ENCODE peak calls at places on chromosome 4, in nine cellular contexts. U is sigmoid colon, G is ovary, F is testis, I is heart left ventricle, J is IMR-90, M is A549, B is HCT116, V is body of pancreas. P is an unnamed sample.

GRCh38 chr4:54099287-54099958 is 540 bp upstream of the GSX2 start:
- DNase-seq in U (no peak), G (no peak), F (no peak), I (no peak), J (no peak), M (no peak), B (no peak), V (no peak), P (no peak)

GRCh38 chr4:4687935-4688727 is 146.3 kb upstream of the STX18 start:
- DNase-seq in U (no peak), G (no peak), F (no peak), I (no peak), J (no peak), M (no peak), B (no peak), V (no peak), P (no peak)

GRCh38 chr4:26838055-26838842 is 22.4 kb upstream of the STIM2 start:
- DNase-seq in U (no peak), G (no peak), F (no peak), I (no peak), J (no peak), M (no peak), B (no peak), V (no peak), P (no peak)

GRCh38 chr4:8019396-8020365 is 80.0 kb upstream of the AFAP1 start:
- DNase-seq in U (no peak), G (no peak), F (no peak), I (no peak), J (no peak), M (no peak), B (no peak), V (no peak), P (peak)

GRCh38 chr4:142683503-142683902 is 162.6 kb downstream of the INPP4B start:
- DNase-seq in U (no peak), G (no peak), F (no peak), I (no peak), J (no peak), M (no peak), B (no peak), V (no peak), P (no peak)

GRCh38 chr4:121072836-121073362 is 564 bp upstream of the NDNF start:
- DNase-seq in U (peak), G (peak), F (peak), I (peak), J (no peak), M (no peak), B (no peak), V (no peak), P (no peak)

GRCh38 chr4:24924309-24924781 is 11.5 kb upstream of the CCDC149 start:
- DNase-seq in U (no peak), G (no peak), F (no peak), I (no peak), J (peak), M (no peak), B (no peak), V (peak), P (no peak)

GRCh38 chr4:147731611-147732515 is at the start of gene ARHGAP10:
- DNase-seq in U (peak), G (peak), F (peak), I (peak), J (peak), M (peak), B (no peak), V (peak), P (peak)

GRCh38 chr4:83075696-83076095 is 38.8 kb downstream of the PLAC8 start:
- DNase-seq in U (no peak), G (no peak), F (no peak), I (no peak), J (peak), M (no peak), B (no peak), V (no peak), P (no peak)

GRCh38 chr4:60089546-60090273 is 1110.4 kb upstream of the ADGRL3 start:
- DNase-seq in U (no peak), G (no peak), F (no peak), I (no peak), J (no peak), M (no peak), B (no peak), V (no peak), P (no peak)

GRCh38 chr4:140662082-140662869 is 93.5 kb upstream of the UCP1 start:
- DNase-seq in U (no peak), G (no peak), F (no peak), I (no peak), J (peak), M (no peak), B (no peak), V (no peak), P (no peak)

GRCh38 chr4:36677122-36677521 is 395.7 kb downstream of the DTHD1 start:
- DNase-seq in U (no peak), G (no peak), F (no peak), I (no peak), J (no peak), M (no peak), B (no peak), V (no peak), P (no peak)

GRCh38 chr4:78710536-78710935 is 65.6 kb upstream of the BMP2K start:
- DNase-seq in U (no peak), G (no peak), F (no peak), I (no peak), J (peak), M (no peak), B (peak), V (no peak), P (no peak)

GRCh38 chr4:3676907-3677495 is 89.2 kb upstream of the ADRA2C start:
- DNase-seq in U (peak), G (no peak), F (no peak), I (no peak), J (no peak), M (no peak), B (no peak), V (no peak), P (no peak)

GRCh38 chr4:38150021-38150671 is 189.9 kb downstream of the PTTG2 start:
- DNase-seq in U (no peak), G (no peak), F (no peak), I (no peak), J (peak), M (no peak), B (no peak), V (no peak), P (no peak)

GRCh38 chr4:118911162-118911791 is 22.6 kb downstream of the SYNPO2 start:
- DNase-seq in U (no peak), G (no peak), F (no peak), I (no peak), J (peak), M (no peak), B (no peak), V (no peak), P (no peak)

GRCh38 chr4:7354937-7355336 is 79.8 kb downstream of the PSAPL1 start:
- DNase-seq in U (no peak), G (no peak), F (no peak), I (no peak), J (peak), M (no peak), B (no peak), V (no peak), P (no peak)

GRCh38 chr4:121706595-121707021 is 9.8 kb upstream of the ANXA5 start:
- DNase-seq in U (no peak), G (no peak), F (no peak), I (no peak), J (peak), M (no peak), B (no peak), V (no peak), P (no peak)

GRCh38 chr4:73311428-73311827 is 52.8 kb upstream of the ANKRD17 start:
- DNase-seq in U (no peak), G (no peak), F (no peak), I (no peak), J (peak), M (no peak), B (peak), V (no peak), P (no peak)

GRCh38 chr4:142901166-142901662 is 55.1 kb upstream of the INPP4B start:
- DNase-seq in U (no peak), G (no peak), F (no peak), I (no peak), J (peak), M (no peak), B (no peak), V (no peak), P (no peak)

GRCh38 chr4:129323630-129324029 is 227.7 kb downstream of the C4orf33 start:
- DNase-seq in U (no peak), G (no peak), F (no peak), I (no peak), J (no peak), M (no peak), B (no peak), V (no peak), P (no peak)

GRCh38 chr4:119081943-119082342 is 53.7 kb upstream of the MYOZ2 start:
- DNase-seq in U (no peak), G (no peak), F (no peak), I (no peak), J (no peak), M (no peak), B (no peak), V (no peak), P (no peak)

GRCh38 chr4:20194079-20195013 is 57.4 kb upstream of the SLIT2 start:
- DNase-seq in U (no peak), G (no peak), F (no peak), I (no peak), J (peak), M (no peak), B (no peak), V (no peak), P (no peak)

GRCh38 chr4:3442959-3443749 is 1.4 kb downstream of the HGFAC start:
- DNase-seq in U (no peak), G (peak), F (peak), I (no peak), J (no peak), M (peak), B (no peak), V (peak), P (no peak)

GRCh38 chr4:71550220-71551190 is 211.7 kb downstream of the SLC4A4 start:
- DNase-seq in U (no peak), G (no peak), F (no peak), I (no peak), J (peak), M (no peak), B (no peak), V (no peak), P (no peak)

DNA sequence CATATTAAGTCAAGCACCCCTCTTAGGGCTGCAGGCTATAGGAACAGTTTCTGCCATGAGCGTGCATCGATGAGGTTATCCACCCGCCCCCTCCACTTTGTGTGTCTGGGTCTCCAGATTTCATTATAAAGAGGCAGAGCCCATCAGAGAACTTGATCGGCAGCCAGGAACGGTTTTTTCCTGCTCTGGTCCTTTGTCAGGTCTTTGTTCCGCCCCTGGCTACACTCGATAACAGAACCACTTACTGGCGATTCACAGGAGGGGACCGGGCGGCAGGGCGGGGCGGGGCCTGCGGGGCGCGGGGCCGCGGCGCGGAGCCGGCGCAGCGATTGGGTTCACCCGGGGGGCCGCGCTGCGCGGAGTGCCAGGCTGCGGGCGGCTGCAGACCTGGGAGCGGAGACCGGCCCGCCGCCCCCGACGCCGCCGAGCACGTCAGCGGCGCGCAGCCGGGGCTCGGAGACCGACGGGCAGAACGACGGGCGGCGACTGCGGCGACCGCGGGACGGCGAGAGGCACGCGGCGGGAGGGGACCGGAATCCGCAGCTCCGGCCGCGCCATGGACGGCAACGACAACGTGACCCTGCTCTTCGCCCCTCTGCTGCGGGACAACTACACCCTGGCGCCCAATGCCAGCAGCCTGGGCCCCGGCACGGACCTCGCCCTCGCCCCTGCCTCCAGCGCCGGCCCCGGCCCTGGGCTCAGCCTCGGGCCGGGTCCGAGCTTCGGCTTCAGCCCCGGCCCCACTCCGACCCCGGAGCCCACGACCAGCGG is at the start of gene SLC10A4:
- DNase-seq in U (no peak), G (no peak), F (no peak), I (no peak), J (no peak), M (peak), B (no peak), V (no peak), P (no peak)
- H3K4me3 ChIP-seq in U (peak), G (no peak), F (peak), I (peak), J (peak), M (peak), B (peak), V (no peak), P (no peak)

GRCh38 chr4:169414913-169415312 is 144.2 kb upstream of the SH3RF1 start:
- DNase-seq in U (no peak), G (no peak), F (no peak), I (no peak), J (no peak), M (no peak), B (no peak), V (no peak), P (no peak)

GRCh38 chr4:169412046-169412445 is 141.3 kb upstream of the SH3RF1 start:
- DNase-seq in U (no peak), G (no peak), F (no peak), I (no peak), J (no peak), M (no peak), B (no peak), V (no peak), P (no peak)

GRCh38 chr4:169407217-169407845 is 136.6 kb upstream of the SH3RF1 start:
- DNase-seq in U (no peak), G (no peak), F (no peak), I (peak), J (peak), M (no peak), B (no peak), V (no peak), P (no peak)

GRCh38 chr4:169416461-169416860 is 145.7 kb upstream of the SH3RF1 start:
- DNase-seq in U (no peak), G (no peak), F (no peak), I (no peak), J (no peak), M (no peak), B (no peak), V (no peak), P (no peak)

DNA sequence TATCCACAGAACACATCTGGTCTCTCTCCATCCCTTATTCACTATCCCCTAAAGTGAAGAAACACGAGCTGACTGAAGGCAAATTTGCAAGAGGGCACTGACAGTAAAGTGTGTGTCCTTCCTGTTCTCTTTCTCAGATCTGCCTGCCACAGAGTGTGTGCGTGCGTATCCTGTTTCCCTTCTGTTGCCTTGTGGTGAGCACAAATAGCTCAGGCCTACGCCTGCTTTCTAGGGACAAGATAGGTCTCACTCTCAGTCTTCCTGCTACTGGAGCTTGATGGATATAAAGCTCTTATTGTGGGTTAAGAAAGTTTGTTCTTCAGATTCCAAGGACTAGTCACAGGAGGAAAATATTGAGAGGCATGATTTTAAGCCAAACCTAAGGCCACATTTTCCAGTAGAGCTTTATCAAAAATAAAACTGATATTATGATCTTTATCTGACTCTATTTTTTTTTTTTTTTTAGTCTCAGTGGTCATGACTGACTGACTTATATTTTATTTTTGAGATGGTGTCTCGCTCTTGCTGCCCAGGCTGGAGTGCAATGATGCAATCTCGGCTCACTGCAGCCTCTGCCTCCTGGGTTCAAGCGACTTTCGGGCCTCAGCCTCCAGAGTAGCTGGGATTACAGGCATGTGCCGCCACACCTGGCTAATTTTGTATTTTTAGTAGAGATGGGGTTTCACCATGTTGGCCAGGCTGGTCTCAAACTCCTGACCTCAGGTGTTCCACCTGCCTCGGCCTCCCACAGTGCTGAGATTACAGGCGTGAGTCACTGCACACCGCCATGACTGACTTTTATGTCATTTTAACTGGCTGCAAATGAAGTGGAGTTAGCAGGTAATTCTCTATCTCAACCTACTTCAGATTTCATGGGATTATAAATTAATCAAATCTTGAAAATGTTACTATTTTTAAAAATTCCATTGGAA is 140.3 kb upstream of the SH3RF1 start:
- DNase-seq in U (no peak), G (no peak), F (no peak), I (peak), J (peak), M (no peak), B (no peak), V (peak), P (peak)
- TF ChIP-seq POLR2A in U (no peak), G (no peak), F (no peak), I (no peak), J (no peak), M (no peak), B (no peak), V (no peak), P (no peak)

DNA sequence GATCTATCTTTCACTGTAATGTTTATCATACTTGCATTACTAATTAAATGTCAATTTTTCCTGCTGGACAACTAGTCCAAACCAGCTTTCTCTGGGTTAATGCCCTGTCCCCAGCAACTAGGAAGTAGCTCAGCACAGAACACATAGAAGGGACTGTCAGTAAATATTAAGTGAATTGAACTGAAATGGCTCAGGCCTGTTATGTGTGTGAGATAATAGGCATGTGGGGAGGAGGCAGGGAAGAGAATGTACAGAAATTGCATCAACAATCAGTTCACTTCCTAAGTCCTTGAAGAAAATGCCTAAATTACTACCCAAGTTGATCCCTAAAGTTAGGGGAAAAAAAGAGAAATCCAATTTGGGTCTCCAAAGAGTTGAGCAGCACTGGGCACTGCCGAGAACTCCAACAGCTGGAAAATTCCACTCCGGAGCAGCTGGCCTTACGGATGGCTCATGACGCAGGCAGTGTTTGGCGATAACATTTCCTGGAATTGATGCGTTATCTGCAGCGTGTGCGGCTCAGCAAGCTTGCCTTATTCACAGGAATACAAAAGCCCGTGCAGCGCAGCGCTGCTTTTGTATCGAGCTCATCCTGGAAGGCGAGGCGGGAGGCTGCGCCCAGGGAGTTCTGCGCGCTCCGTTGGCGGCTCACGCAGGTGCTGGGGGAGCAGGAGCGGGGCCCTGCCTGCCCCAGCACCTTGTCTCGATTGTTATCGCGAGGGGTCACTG is 297.3 kb upstream of the LCORL start:
- DNase-seq in U (no peak), G (peak), F (peak), I (peak), J (no peak), M (no peak), B (no peak), V (peak), P (no peak)
- H3K4me3 ChIP-seq in U (no peak), G (no peak), F (no peak), I (peak), J (no peak), M (no peak), B (no peak), V (no peak), P (no peak)

GRCh38 chr4:5710962-5711478 is at the start of gene EVC:
- DNase-seq in U (peak), G (peak), F (peak), I (peak), J (peak), M (peak), B (no peak), V (peak), P (peak)
- TF ChIP-seq POLR2A in U (no peak), G (no peak), F (no peak), I (peak), J (peak), M (peak), B (no peak), V (peak), P (no peak)

DNA sequence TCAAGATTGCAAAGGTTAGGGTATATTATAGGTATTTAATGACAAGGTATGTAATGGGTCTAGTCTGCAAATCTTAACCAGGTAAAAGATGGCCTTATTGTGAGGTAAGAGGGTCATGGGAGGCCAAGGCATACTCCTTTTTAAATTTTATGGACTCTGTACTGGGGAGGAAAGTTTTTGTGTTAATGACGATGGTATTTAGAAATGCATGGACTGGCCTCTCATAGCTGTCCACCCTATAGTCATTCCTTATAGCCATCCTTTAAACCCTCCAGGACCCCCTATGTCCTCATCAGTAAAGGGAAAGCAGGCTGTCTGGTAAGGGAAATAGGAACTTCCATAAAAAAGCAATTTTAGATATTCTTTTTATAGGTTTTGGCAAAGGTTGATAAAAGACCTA is 1.5 kb downstream of the AIMP1 start:
- DNase-seq in U (no peak), G (no peak), F (no peak), I (no peak), J (no peak), M (no peak), B (no peak), V (no peak), P (no peak)
- H3K4me3 ChIP-seq in U (no peak), G (no peak), F (no peak), I (peak), J (no peak), M (peak), B (peak), V (no peak), P (no peak)

GRCh38 chr4:158671665-158671914 is at the start of gene C4orf46:
- DNase-seq in U (no peak), G (no peak), F (no peak), I (no peak), J (no peak), M (no peak), B (no peak), V (no peak), P (no peak)
- TF ChIP-seq POLR2A in U (no peak), G (no peak), F (no peak), I (no peak), J (no peak), M (no peak), B (peak), V (no peak), P (no peak)

P was measured in lower leg skin.